ENCODE peak calls at places on chromosome 4, in seven cellular contexts. E, W, U, R, G, D and A are unnamed samples.

GRCh38 chr4:122960298-122960985 is 38.0 kb upstream of the NUDT6 start:
- DNase-seq in D (no peak), G (no peak), U (no peak), W (no peak), E (no peak), R (no peak), A (no peak)

GRCh38 chr4:85986266-85986665 is 373.6 kb downstream of the MAPK10 start:
- DNase-seq in G (no peak), E (no peak), R (no peak), U (no peak), W (no peak), D (no peak), A (no peak)

GRCh38 chr4:86451560-86452322 is 91.9 kb upstream of the MAPK10 start:
- DNase-seq in W (no peak), R (peak), U (peak), D (no peak), G (no peak), E (peak), A (no peak)

GRCh38 chr4:124483043-124483906 is 229.3 kb downstream of the ANKRD50 start:
- DNase-seq in U (no peak), E (no peak), D (peak), R (peak), G (peak), W (no peak), A (peak)

GRCh38 chr4:56130609-56131150 is 181.9 kb downstream of the CEP135 start:
- DNase-seq in E (no peak), R (peak), U (no peak), G (no peak), D (no peak), W (no peak), A (no peak)

GRCh38 chr4:19947349-19947748 is 304.4 kb upstream of the SLIT2 start:
- DNase-seq in R (peak), E (no peak), W (no peak), D (no peak), U (peak), G (no peak), A (no peak)

GRCh38 chr4:182531555-182532162 is 288.5 kb downstream of the TENM3 start:
- DNase-seq in U (peak), W (no peak), E (no peak), G (no peak), R (peak), D (no peak), A (no peak)

GRCh38 chr4:138734746-138735145 is 280.8 kb upstream of the NOCT start:
- DNase-seq in G (no peak), U (peak), E (no peak), R (peak), W (no peak), D (no peak), A (no peak)

GRCh38 chr4:155208258-155209054 is at the start of gene NPY2R:
- DNase-seq in G (peak), U (no peak), D (peak), W (peak), R (peak), E (no peak), A (peak)

GRCh38 chr4:147942729-147943128 is 210.8 kb downstream of the ARHGAP10 start:
- DNase-seq in E (no peak), G (no peak), R (peak), W (no peak), U (no peak), D (no peak), A (no peak)

GRCh38 chr4:141686146-141686775 is 49.9 kb downstream of the IL15 start:
- DNase-seq in W (no peak), U (no peak), G (no peak), R (peak), E (no peak), D (no peak), A (no peak)

GRCh38 chr4:68209003-68209402 is 36.5 kb downstream of the TMPRSS11B start:
- DNase-seq in W (no peak), U (no peak), E (no peak), G (no peak), R (no peak), D (no peak), A (no peak)

GRCh38 chr4:15233626-15234025 is 194.2 kb upstream of the C1QTNF7 start:
- DNase-seq in G (no peak), U (no peak), D (no peak), R (peak), E (no peak), W (no peak), A (no peak)

GRCh38 chr4:169383724-169384123 is 113.0 kb upstream of the SH3RF1 start:
- DNase-seq in D (no peak), R (peak), U (peak), W (no peak), E (no peak), G (no peak), A (no peak)

GRCh38 chr4:85084371-85085170 is 118.1 kb upstream of the WDFY3 start:
- DNase-seq in U (peak), G (no peak), R (peak), E (peak), D (no peak), W (peak), A (peak)

GRCh38 chr4:186227221-186227620 is at the start of gene KLKB1:
- DNase-seq in E (no peak), D (no peak), G (no peak), R (no peak), W (no peak), U (no peak), A (no peak)

GRCh38 chr4:13143234-13143633 is 340.9 kb downstream of the RAB28 start:
- DNase-seq in E (no peak), D (no peak), R (no peak), W (no peak), G (no peak), U (no peak), A (no peak)

GRCh38 chr4:125594203-125594602 is 279.4 kb downstream of the FAT4 start:
- DNase-seq in W (no peak), U (no peak), D (no peak), G (no peak), E (no peak), R (no peak), A (no peak)

GRCh38 chr4:8893624-8894423 is 22.2 kb upstream of the HMX1 start:
- DNase-seq in R (no peak), W (no peak), U (no peak), G (peak), D (peak), E (no peak), A (peak)

GRCh38 chr4:130395871-130396270 is 1299.9 kb downstream of the C4orf33 start:
- DNase-seq in G (no peak), E (no peak), W (no peak), U (peak), R (peak), D (no peak), A (no peak)

GRCh38 chr4:84944952-84945351 is 21.5 kb downstream of the WDFY3 start:
- DNase-seq in G (no peak), E (no peak), W (no peak), R (peak), D (no peak), U (no peak), A (no peak)

GRCh38 chr4:70927502-70928139 is 25.5 kb downstream of the MOB1B start:
- DNase-seq in W (no peak), E (no peak), G (no peak), U (no peak), R (no peak), D (no peak), A (no peak)

GRCh38 chr4:38526412-38526811 is 137.6 kb upstream of the KLF3 start:
- DNase-seq in U (no peak), W (no peak), E (peak), R (no peak), G (no peak), D (no peak), A (no peak)

GRCh38 chr4:159455675-159456235 is 352.9 kb downstream of the RAPGEF2 start:
- DNase-seq in W (peak), G (no peak), U (peak), E (no peak), D (no peak), R (peak), A (no peak)

GRCh38 chr4:138643827-138644226 is 371.8 kb upstream of the NOCT start:
- DNase-seq in E (no peak), U (no peak), G (no peak), D (no peak), W (no peak), R (peak), A (no peak)

GRCh38 chr4:78704981-78705757 is 71.0 kb upstream of the BMP2K start:
- DNase-seq in R (peak), D (no peak), G (no peak), U (peak), E (no peak), W (no peak), A (peak)

GRCh38 chr4:71270901-71271300 is 67.9 kb upstream of the SLC4A4 start:
- DNase-seq in G (no peak), R (no peak), U (no peak), E (no peak), W (peak), D (peak), A (no peak)

GRCh38 chr4:26557164-26557563 is 26.7 kb upstream of the TBC1D19 start:
- DNase-seq in R (peak), U (peak), E (no peak), G (no peak), D (no peak), W (no peak), A (no peak)

GRCh38 chr4:138266948-138267347 is 24.8 kb upstream of the SLC7A11 start:
- DNase-seq in G (no peak), D (no peak), R (no peak), W (no peak), U (no peak), E (no peak), A (no peak)

GRCh38 chr4:75344915-75345314 is 169.3 kb downstream of the RCHY1 start:
- DNase-seq in R (peak), W (no peak), E (no peak), U (peak), G (no peak), D (no peak), A (no peak)

GRCh38 chr4:54384563-54384962 is 155.5 kb downstream of the PDGFRA start:
- DNase-seq in W (peak), U (peak), G (no peak), D (no peak), E (peak), R (peak), A (no peak)

GRCh38 chr4:40846556-40846955 is 96.8 kb downstream of the NSUN7 start:
- DNase-seq in D (no peak), W (no peak), E (no peak), U (no peak), R (no peak), G (no peak), A (no peak)

GRCh38 chr4:1405636-1406415 is 416 bp downstream of the NKX1-1 start:
- DNase-seq in W (no peak), U (peak), E (no peak), R (no peak), G (peak), D (peak), A (no peak)